ENCODE peak calls at places on chromosomes 1 and 21, in seven cellular contexts. One of them, this sample, is unnamed.

GRCh38 chr1:12296623-12297022 is 66.8 kb downstream of the VPS13D start:
- DNase-seq in stimulated activated CD4-positive, alpha-beta T cell treated with anti-CD3 and anti-CD28 coated beads, TNF-alpha, amount 100 ng/mL, for 24 hours: no peak
- DNase-seq in heart right ventricle: no peak
- DNase-seq in stimulated activated CD8-positive, alpha-beta memory T cell treated with anti-CD3 and anti-CD28 coated beads, Interleukin-4, amount 100 ng/mL, for 48 hours: no peak
- DNase-seq in GM04504: no peak
- DNase-seq in GM12865: peak
- DNase-seq in pancreas: no peak
- DNase-seq in this sample: no peak

GRCh38 chr21:16179732-16180131 is 449.9 kb downstream of the USP25 start:
- DNase-seq in stimulated activated CD4-positive, alpha-beta T cell treated with anti-CD3 and anti-CD28 coated beads, TNF-alpha, amount 100 ng/mL, for 24 hours: no peak
- DNase-seq in heart right ventricle: no peak
- DNase-seq in stimulated activated CD8-positive, alpha-beta memory T cell treated with anti-CD3 and anti-CD28 coated beads, Interleukin-4, amount 100 ng/mL, for 48 hours: no peak
- DNase-seq in GM04504: no peak
- DNase-seq in GM12865: no peak
- DNase-seq in pancreas: no peak
- DNase-seq in this sample: no peak

GRCh38 chr1:29125237-29125641 is 1.5 kb upstream of the TMEM200B start:
- DNase-seq in stimulated activated CD4-positive, alpha-beta T cell treated with anti-CD3 and anti-CD28 coated beads, TNF-alpha, amount 100 ng/mL, for 24 hours: no peak
- DNase-seq in heart right ventricle: peak
- DNase-seq in stimulated activated CD8-positive, alpha-beta memory T cell treated with anti-CD3 and anti-CD28 coated beads, Interleukin-4, amount 100 ng/mL, for 48 hours: no peak
- DNase-seq in GM04504: no peak
- DNase-seq in GM12865: no peak
- DNase-seq in pancreas: no peak
- DNase-seq in this sample: no peak

GRCh38 chr1:2214541-2215241 is 13.4 kb upstream of the SKI start:
- DNase-seq in stimulated activated CD4-positive, alpha-beta T cell treated with anti-CD3 and anti-CD28 coated beads, TNF-alpha, amount 100 ng/mL, for 24 hours: no peak
- DNase-seq in heart right ventricle: peak
- DNase-seq in stimulated activated CD8-positive, alpha-beta memory T cell treated with anti-CD3 and anti-CD28 coated beads, Interleukin-4, amount 100 ng/mL, for 48 hours: no peak
- DNase-seq in GM04504: no peak
- DNase-seq in GM12865: no peak
- DNase-seq in pancreas: peak
- DNase-seq in this sample: no peak

GRCh38 chr1:118143828-118144227 is 41.2 kb downstream of the SPAG17 start:
- DNase-seq in stimulated activated CD4-positive, alpha-beta T cell treated with anti-CD3 and anti-CD28 coated beads, TNF-alpha, amount 100 ng/mL, for 24 hours: no peak
- DNase-seq in heart right ventricle: no peak
- DNase-seq in stimulated activated CD8-positive, alpha-beta memory T cell treated with anti-CD3 and anti-CD28 coated beads, Interleukin-4, amount 100 ng/mL, for 48 hours: no peak
- DNase-seq in GM04504: no peak
- DNase-seq in GM12865: no peak
- DNase-seq in pancreas: peak
- DNase-seq in this sample: no peak

GRCh38 chr1:26786437-26787380 is 1.0 kb upstream of the PIGV start:
- DNase-seq in stimulated activated CD4-positive, alpha-beta T cell treated with anti-CD3 and anti-CD28 coated beads, TNF-alpha, amount 100 ng/mL, for 24 hours: no peak
- DNase-seq in heart right ventricle: peak
- DNase-seq in stimulated activated CD8-positive, alpha-beta memory T cell treated with anti-CD3 and anti-CD28 coated beads, Interleukin-4, amount 100 ng/mL, for 48 hours: peak
- DNase-seq in GM04504: peak
- DNase-seq in GM12865: peak
- DNase-seq in pancreas: no peak
- DNase-seq in this sample: peak

GRCh38 chr1:160720366-160720765 is 8.7 kb upstream of the CD48 start:
- DNase-seq in stimulated activated CD4-positive, alpha-beta T cell treated with anti-CD3 and anti-CD28 coated beads, TNF-alpha, amount 100 ng/mL, for 24 hours: no peak
- DNase-seq in heart right ventricle: no peak
- DNase-seq in stimulated activated CD8-positive, alpha-beta memory T cell treated with anti-CD3 and anti-CD28 coated beads, Interleukin-4, amount 100 ng/mL, for 48 hours: no peak
- DNase-seq in GM04504: no peak
- DNase-seq in GM12865: no peak
- DNase-seq in pancreas: no peak
- DNase-seq in this sample: no peak

GRCh38 chr1:17673335-17674075 is 81.6 kb upstream of the ACTL8 start:
- DNase-seq in stimulated activated CD4-positive, alpha-beta T cell treated with anti-CD3 and anti-CD28 coated beads, TNF-alpha, amount 100 ng/mL, for 24 hours: no peak
- DNase-seq in heart right ventricle: peak
- DNase-seq in stimulated activated CD8-positive, alpha-beta memory T cell treated with anti-CD3 and anti-CD28 coated beads, Interleukin-4, amount 100 ng/mL, for 48 hours: no peak
- DNase-seq in GM04504: no peak
- DNase-seq in GM12865: no peak
- DNase-seq in pancreas: peak
- DNase-seq in this sample: no peak

GRCh38 chr21:39538453-39539042 is 74.2 kb upstream of the B3GALT5 start:
- DNase-seq in stimulated activated CD4-positive, alpha-beta T cell treated with anti-CD3 and anti-CD28 coated beads, TNF-alpha, amount 100 ng/mL, for 24 hours: no peak
- DNase-seq in heart right ventricle: no peak
- DNase-seq in stimulated activated CD8-positive, alpha-beta memory T cell treated with anti-CD3 and anti-CD28 coated beads, Interleukin-4, amount 100 ng/mL, for 48 hours: no peak
- DNase-seq in GM04504: no peak
- DNase-seq in GM12865: no peak
- DNase-seq in pancreas: no peak
- DNase-seq in this sample: no peak

GRCh38 chr21:44505673-44506278 is 34.2 kb downstream of the KRTAP10-1 start:
- DNase-seq in stimulated activated CD4-positive, alpha-beta T cell treated with anti-CD3 and anti-CD28 coated beads, TNF-alpha, amount 100 ng/mL, for 24 hours: no peak
- DNase-seq in heart right ventricle: no peak
- DNase-seq in stimulated activated CD8-positive, alpha-beta memory T cell treated with anti-CD3 and anti-CD28 coated beads, Interleukin-4, amount 100 ng/mL, for 48 hours: no peak
- DNase-seq in GM04504: no peak
- DNase-seq in GM12865: no peak
- DNase-seq in pancreas: peak
- DNase-seq in this sample: no peak

GRCh38 chr1:2788506-2789163 is 12.9 kb downstream of the TTC34 start:
- DNase-seq in stimulated activated CD4-positive, alpha-beta T cell treated with anti-CD3 and anti-CD28 coated beads, TNF-alpha, amount 100 ng/mL, for 24 hours: no peak
- DNase-seq in heart right ventricle: no peak
- DNase-seq in stimulated activated CD8-positive, alpha-beta memory T cell treated with anti-CD3 and anti-CD28 coated beads, Interleukin-4, amount 100 ng/mL, for 48 hours: no peak
- DNase-seq in GM04504: no peak
- DNase-seq in GM12865: no peak
- DNase-seq in pancreas: no peak
- DNase-seq in this sample: no peak

GRCh38 chr1:2967881-2968280 is 53.4 kb upstream of the ACTRT2 start:
- DNase-seq in stimulated activated CD4-positive, alpha-beta T cell treated with anti-CD3 and anti-CD28 coated beads, TNF-alpha, amount 100 ng/mL, for 24 hours: no peak
- DNase-seq in heart right ventricle: no peak
- DNase-seq in stimulated activated CD8-positive, alpha-beta memory T cell treated with anti-CD3 and anti-CD28 coated beads, Interleukin-4, amount 100 ng/mL, for 48 hours: no peak
- DNase-seq in GM04504: no peak
- DNase-seq in GM12865: no peak
- DNase-seq in pancreas: peak
- DNase-seq in this sample: no peak

GRCh38 chr1:94236021-94236491 is 1.3 kb downstream of the ARHGAP29 start:
- DNase-seq in stimulated activated CD4-positive, alpha-beta T cell treated with anti-CD3 and anti-CD28 coated beads, TNF-alpha, amount 100 ng/mL, for 24 hours: no peak
- DNase-seq in heart right ventricle: no peak
- DNase-seq in stimulated activated CD8-positive, alpha-beta memory T cell treated with anti-CD3 and anti-CD28 coated beads, Interleukin-4, amount 100 ng/mL, for 48 hours: no peak
- DNase-seq in GM04504: no peak
- DNase-seq in GM12865: no peak
- DNase-seq in pancreas: no peak
- DNase-seq in this sample: no peak

GRCh38 chr1:162070094-162070748 is 730 bp downstream of the NOS1AP start:
- DNase-seq in stimulated activated CD4-positive, alpha-beta T cell treated with anti-CD3 and anti-CD28 coated beads, TNF-alpha, amount 100 ng/mL, for 24 hours: no peak
- DNase-seq in heart right ventricle: no peak
- DNase-seq in stimulated activated CD8-positive, alpha-beta memory T cell treated with anti-CD3 and anti-CD28 coated beads, Interleukin-4, amount 100 ng/mL, for 48 hours: peak
- DNase-seq in GM04504: no peak
- DNase-seq in GM12865: no peak
- DNase-seq in pancreas: peak
- DNase-seq in this sample: no peak

GRCh38 chr1:168949672-168950071 is 156.8 kb upstream of the ATP1B1 start:
- DNase-seq in stimulated activated CD4-positive, alpha-beta T cell treated with anti-CD3 and anti-CD28 coated beads, TNF-alpha, amount 100 ng/mL, for 24 hours: no peak
- DNase-seq in heart right ventricle: no peak
- DNase-seq in stimulated activated CD8-positive, alpha-beta memory T cell treated with anti-CD3 and anti-CD28 coated beads, Interleukin-4, amount 100 ng/mL, for 48 hours: no peak
- DNase-seq in GM04504: no peak
- DNase-seq in GM12865: no peak
- DNase-seq in pancreas: no peak
- DNase-seq in this sample: no peak

GRCh38 chr1:24373044-24373443 is 40.5 kb downstream of the STPG1 start:
- DNase-seq in stimulated activated CD4-positive, alpha-beta T cell treated with anti-CD3 and anti-CD28 coated beads, TNF-alpha, amount 100 ng/mL, for 24 hours: no peak
- DNase-seq in heart right ventricle: no peak
- DNase-seq in stimulated activated CD8-positive, alpha-beta memory T cell treated with anti-CD3 and anti-CD28 coated beads, Interleukin-4, amount 100 ng/mL, for 48 hours: no peak
- DNase-seq in GM04504: no peak
- DNase-seq in GM12865: peak
- DNase-seq in pancreas: no peak
- DNase-seq in this sample: no peak

GRCh38 chr1:245645406-245645805 is 490.6 kb downstream of the KIF26B start:
- DNase-seq in stimulated activated CD4-positive, alpha-beta T cell treated with anti-CD3 and anti-CD28 coated beads, TNF-alpha, amount 100 ng/mL, for 24 hours: no peak
- DNase-seq in heart right ventricle: no peak
- DNase-seq in stimulated activated CD8-positive, alpha-beta memory T cell treated with anti-CD3 and anti-CD28 coated beads, Interleukin-4, amount 100 ng/mL, for 48 hours: no peak
- DNase-seq in GM04504: no peak
- DNase-seq in GM12865: peak
- DNase-seq in pancreas: no peak
- DNase-seq in this sample: no peak

GRCh38 chr1:59903136-59903754 is 23.3 kb downstream of the CYP2J2 start:
- DNase-seq in stimulated activated CD4-positive, alpha-beta T cell treated with anti-CD3 and anti-CD28 coated beads, TNF-alpha, amount 100 ng/mL, for 24 hours: no peak
- DNase-seq in heart right ventricle: no peak
- DNase-seq in stimulated activated CD8-positive, alpha-beta memory T cell treated with anti-CD3 and anti-CD28 coated beads, Interleukin-4, amount 100 ng/mL, for 48 hours: no peak
- DNase-seq in GM04504: no peak
- DNase-seq in GM12865: peak
- DNase-seq in pancreas: no peak
- DNase-seq in this sample: peak

GRCh38 chr1:115089443-115090340 is at the start of gene TSPAN2:
- DNase-seq in stimulated activated CD4-positive, alpha-beta T cell treated with anti-CD3 and anti-CD28 coated beads, TNF-alpha, amount 100 ng/mL, for 24 hours: peak
- DNase-seq in heart right ventricle: peak
- DNase-seq in stimulated activated CD8-positive, alpha-beta memory T cell treated with anti-CD3 and anti-CD28 coated beads, Interleukin-4, amount 100 ng/mL, for 48 hours: peak
- DNase-seq in GM04504: no peak
- DNase-seq in GM12865: no peak
- DNase-seq in pancreas: peak
- DNase-seq in this sample: no peak

GRCh38 chr1:22810378-22810777 is 99.7 kb downstream of the EPHB2 start:
- DNase-seq in stimulated activated CD4-positive, alpha-beta T cell treated with anti-CD3 and anti-CD28 coated beads, TNF-alpha, amount 100 ng/mL, for 24 hours: no peak
- DNase-seq in heart right ventricle: no peak
- DNase-seq in stimulated activated CD8-positive, alpha-beta memory T cell treated with anti-CD3 and anti-CD28 coated beads, Interleukin-4, amount 100 ng/mL, for 48 hours: no peak
- DNase-seq in GM04504: no peak
- DNase-seq in GM12865: peak
- DNase-seq in pancreas: no peak
- DNase-seq in this sample: no peak

GRCh38 chr1:31987231-31987630 is 26.4 kb upstream of the KHDRBS1 start:
- DNase-seq in stimulated activated CD4-positive, alpha-beta T cell treated with anti-CD3 and anti-CD28 coated beads, TNF-alpha, amount 100 ng/mL, for 24 hours: no peak
- DNase-seq in heart right ventricle: no peak
- DNase-seq in stimulated activated CD8-positive, alpha-beta memory T cell treated with anti-CD3 and anti-CD28 coated beads, Interleukin-4, amount 100 ng/mL, for 48 hours: no peak
- DNase-seq in GM04504: no peak
- DNase-seq in GM12865: no peak
- DNase-seq in pancreas: no peak
- DNase-seq in this sample: no peak

GRCh38 chr1:215749423-215749822 is 182.3 kb downstream of the KCTD3 start:
- DNase-seq in stimulated activated CD4-positive, alpha-beta T cell treated with anti-CD3 and anti-CD28 coated beads, TNF-alpha, amount 100 ng/mL, for 24 hours: no peak
- DNase-seq in heart right ventricle: no peak
- DNase-seq in stimulated activated CD8-positive, alpha-beta memory T cell treated with anti-CD3 and anti-CD28 coated beads, Interleukin-4, amount 100 ng/mL, for 48 hours: no peak
- DNase-seq in GM04504: peak
- DNase-seq in GM12865: no peak
- DNase-seq in pancreas: no peak
- DNase-seq in this sample: no peak

GRCh38 chr1:157691285-157691920 is 9.2 kb downstream of the FCRL3 start:
- DNase-seq in stimulated activated CD4-positive, alpha-beta T cell treated with anti-CD3 and anti-CD28 coated beads, TNF-alpha, amount 100 ng/mL, for 24 hours: no peak
- DNase-seq in heart right ventricle: no peak
- DNase-seq in stimulated activated CD8-positive, alpha-beta memory T cell treated with anti-CD3 and anti-CD28 coated beads, Interleukin-4, amount 100 ng/mL, for 48 hours: no peak
- DNase-seq in GM04504: no peak
- DNase-seq in GM12865: peak
- DNase-seq in pancreas: no peak
- DNase-seq in this sample: no peak

GRCh38 chr1:44616991-44617702 is 57.1 kb downstream of the TMEM53 start:
- DNase-seq in stimulated activated CD4-positive, alpha-beta T cell treated with anti-CD3 and anti-CD28 coated beads, TNF-alpha, amount 100 ng/mL, for 24 hours: no peak
- DNase-seq in heart right ventricle: no peak
- DNase-seq in stimulated activated CD8-positive, alpha-beta memory T cell treated with anti-CD3 and anti-CD28 coated beads, Interleukin-4, amount 100 ng/mL, for 48 hours: no peak
- DNase-seq in GM04504: no peak
- DNase-seq in GM12865: no peak
- DNase-seq in pancreas: peak
- DNase-seq in this sample: peak

GRCh38 chr21:28972398-28972797 is 20.3 kb downstream of the LTN1 start:
- DNase-seq in stimulated activated CD4-positive, alpha-beta T cell treated with anti-CD3 and anti-CD28 coated beads, TNF-alpha, amount 100 ng/mL, for 24 hours: no peak
- DNase-seq in heart right ventricle: no peak
- DNase-seq in stimulated activated CD8-positive, alpha-beta memory T cell treated with anti-CD3 and anti-CD28 coated beads, Interleukin-4, amount 100 ng/mL, for 48 hours: no peak
- DNase-seq in GM04504: no peak
- DNase-seq in GM12865: no peak
- DNase-seq in pancreas: no peak
- DNase-seq in this sample: no peak

GRCh38 chr21:26795866-26796329 is 49.3 kb downstream of the ADAMTS1 start:
- DNase-seq in stimulated activated CD4-positive, alpha-beta T cell treated with anti-CD3 and anti-CD28 coated beads, TNF-alpha, amount 100 ng/mL, for 24 hours: no peak
- DNase-seq in heart right ventricle: peak
- DNase-seq in stimulated activated CD8-positive, alpha-beta memory T cell treated with anti-CD3 and anti-CD28 coated beads, Interleukin-4, amount 100 ng/mL, for 48 hours: no peak
- DNase-seq in GM04504: peak
- DNase-seq in GM12865: no peak
- DNase-seq in pancreas: no peak
- DNase-seq in this sample: peak